ENCODE peak calls at places on chromosomes 3 and 15, in eight cellular contexts. One of them, this sample, is unnamed.

GRCh38 chr3:18499256-18499655 is 74.1 kb upstream of the SATB1 start:
- DNase-seq in activated T-cell treated with anti-CD3 and anti-CD28 coated beads, Interleukin-2, amount 50 U/mL, for 1 hour: peak
- DNase-seq in activated effector memory CD4-positive, alpha-beta T cell treated with anti-CD3 and anti-CD28 coated beads, Interleukin-2, amount 50 U/mL, for 16 hours: no peak
- DNase-seq in SHP77: no peak
- DNase-seq in left cardiac atrium: no peak
- DNase-seq in activated CD8-positive, alpha-beta memory T cell treated with anti-CD3 and anti-CD28 coated beads for 24 hours: no peak
- DNase-seq in HS-5: no peak
- DNase-seq in endodermal cell: no peak
- DNase-seq in this sample: no peak

GRCh38 chr3:149776170-149776569 is 16.2 kb downstream of the ANKUB1 start:
- DNase-seq in HS-5: no peak
- DNase-seq in endodermal cell: no peak
- DNase-seq in activated CD8-positive, alpha-beta memory T cell treated with anti-CD3 and anti-CD28 coated beads for 24 hours: no peak
- DNase-seq in activated effector memory CD4-positive, alpha-beta T cell treated with anti-CD3 and anti-CD28 coated beads, Interleukin-2, amount 50 U/mL, for 16 hours: no peak
- DNase-seq in left cardiac atrium: no peak
- DNase-seq in SHP77: no peak
- DNase-seq in activated T-cell treated with anti-CD3 and anti-CD28 coated beads, Interleukin-2, amount 50 U/mL, for 1 hour: no peak
- DNase-seq in this sample: no peak

GRCh38 chr15:81809543-81809942 is 236.3 kb downstream of the MEX3B start:
- DNase-seq in SHP77: peak
- DNase-seq in activated T-cell treated with anti-CD3 and anti-CD28 coated beads, Interleukin-2, amount 50 U/mL, for 1 hour: no peak
- DNase-seq in left cardiac atrium: no peak
- DNase-seq in activated effector memory CD4-positive, alpha-beta T cell treated with anti-CD3 and anti-CD28 coated beads, Interleukin-2, amount 50 U/mL, for 16 hours: no peak
- DNase-seq in HS-5: no peak
- DNase-seq in activated CD8-positive, alpha-beta memory T cell treated with anti-CD3 and anti-CD28 coated beads for 24 hours: no peak
- DNase-seq in endodermal cell: peak
- DNase-seq in this sample: no peak

GRCh38 chr15:48392356-48392755 is 61.1 kb downstream of the DUT start:
- DNase-seq in HS-5: no peak
- DNase-seq in left cardiac atrium: peak
- DNase-seq in activated CD8-positive, alpha-beta memory T cell treated with anti-CD3 and anti-CD28 coated beads for 24 hours: no peak
- DNase-seq in SHP77: no peak
- DNase-seq in activated T-cell treated with anti-CD3 and anti-CD28 coated beads, Interleukin-2, amount 50 U/mL, for 1 hour: no peak
- DNase-seq in endodermal cell: no peak
- DNase-seq in activated effector memory CD4-positive, alpha-beta T cell treated with anti-CD3 and anti-CD28 coated beads, Interleukin-2, amount 50 U/mL, for 16 hours: no peak
- DNase-seq in this sample: no peak

GRCh38 chr3:136955813-136956212 is 2.0 kb upstream of the IL20RB start:
- DNase-seq in HS-5: peak
- DNase-seq in activated effector memory CD4-positive, alpha-beta T cell treated with anti-CD3 and anti-CD28 coated beads, Interleukin-2, amount 50 U/mL, for 16 hours: no peak
- DNase-seq in activated CD8-positive, alpha-beta memory T cell treated with anti-CD3 and anti-CD28 coated beads for 24 hours: no peak
- DNase-seq in activated T-cell treated with anti-CD3 and anti-CD28 coated beads, Interleukin-2, amount 50 U/mL, for 1 hour: no peak
- DNase-seq in left cardiac atrium: no peak
- DNase-seq in endodermal cell: no peak
- DNase-seq in SHP77: no peak
- DNase-seq in this sample: peak

GRCh38 chr3:113496924-113497323 is 18.0 kb downstream of the SPICE1 start:
- DNase-seq in SHP77: no peak
- DNase-seq in endodermal cell: no peak
- DNase-seq in left cardiac atrium: no peak
- DNase-seq in HS-5: no peak
- DNase-seq in activated T-cell treated with anti-CD3 and anti-CD28 coated beads, Interleukin-2, amount 50 U/mL, for 1 hour: no peak
- DNase-seq in activated CD8-positive, alpha-beta memory T cell treated with anti-CD3 and anti-CD28 coated beads for 24 hours: no peak
- DNase-seq in activated effector memory CD4-positive, alpha-beta T cell treated with anti-CD3 and anti-CD28 coated beads, Interleukin-2, amount 50 U/mL, for 16 hours: no peak
- DNase-seq in this sample: no peak

GRCh38 chr3:43789028-43789427 is 98.3 kb downstream of the ABHD5 start:
- DNase-seq in left cardiac atrium: no peak
- DNase-seq in activated CD8-positive, alpha-beta memory T cell treated with anti-CD3 and anti-CD28 coated beads for 24 hours: no peak
- DNase-seq in HS-5: no peak
- DNase-seq in activated effector memory CD4-positive, alpha-beta T cell treated with anti-CD3 and anti-CD28 coated beads, Interleukin-2, amount 50 U/mL, for 16 hours: no peak
- DNase-seq in activated T-cell treated with anti-CD3 and anti-CD28 coated beads, Interleukin-2, amount 50 U/mL, for 1 hour: no peak
- DNase-seq in endodermal cell: peak
- DNase-seq in SHP77: no peak
- DNase-seq in this sample: no peak

GRCh38 chr3:169863458-169863899 is 6.3 kb downstream of the LRRC31 start:
- DNase-seq in activated CD8-positive, alpha-beta memory T cell treated with anti-CD3 and anti-CD28 coated beads for 24 hours: peak
- DNase-seq in activated T-cell treated with anti-CD3 and anti-CD28 coated beads, Interleukin-2, amount 50 U/mL, for 1 hour: peak
- DNase-seq in endodermal cell: peak
- DNase-seq in HS-5: peak
- DNase-seq in left cardiac atrium: peak
- DNase-seq in activated effector memory CD4-positive, alpha-beta T cell treated with anti-CD3 and anti-CD28 coated beads, Interleukin-2, amount 50 U/mL, for 16 hours: peak
- DNase-seq in SHP77: peak
- DNase-seq in this sample: peak

GRCh38 chr15:30889231-30889630 is 14.5 kb upstream of the FAN1 start:
- DNase-seq in activated effector memory CD4-positive, alpha-beta T cell treated with anti-CD3 and anti-CD28 coated beads, Interleukin-2, amount 50 U/mL, for 16 hours: no peak
- DNase-seq in HS-5: no peak
- DNase-seq in activated CD8-positive, alpha-beta memory T cell treated with anti-CD3 and anti-CD28 coated beads for 24 hours: no peak
- DNase-seq in left cardiac atrium: no peak
- DNase-seq in endodermal cell: no peak
- DNase-seq in activated T-cell treated with anti-CD3 and anti-CD28 coated beads, Interleukin-2, amount 50 U/mL, for 1 hour: no peak
- DNase-seq in SHP77: no peak
- DNase-seq in this sample: no peak

GRCh38 chr3:121757087-121757811 is 7.7 kb upstream of the GOLGB1 start:
- DNase-seq in activated T-cell treated with anti-CD3 and anti-CD28 coated beads, Interleukin-2, amount 50 U/mL, for 1 hour: no peak
- DNase-seq in HS-5: no peak
- DNase-seq in SHP77: no peak
- DNase-seq in activated CD8-positive, alpha-beta memory T cell treated with anti-CD3 and anti-CD28 coated beads for 24 hours: no peak
- DNase-seq in endodermal cell: no peak
- DNase-seq in activated effector memory CD4-positive, alpha-beta T cell treated with anti-CD3 and anti-CD28 coated beads, Interleukin-2, amount 50 U/mL, for 16 hours: no peak
- DNase-seq in left cardiac atrium: peak
- DNase-seq in this sample: no peak

GRCh38 chr3:176987901-176988300 is 209.4 kb downstream of the TBL1XR1 start:
- DNase-seq in SHP77: no peak
- DNase-seq in activated CD8-positive, alpha-beta memory T cell treated with anti-CD3 and anti-CD28 coated beads for 24 hours: no peak
- DNase-seq in left cardiac atrium: no peak
- DNase-seq in activated T-cell treated with anti-CD3 and anti-CD28 coated beads, Interleukin-2, amount 50 U/mL, for 1 hour: no peak
- DNase-seq in activated effector memory CD4-positive, alpha-beta T cell treated with anti-CD3 and anti-CD28 coated beads, Interleukin-2, amount 50 U/mL, for 16 hours: no peak
- DNase-seq in HS-5: no peak
- DNase-seq in endodermal cell: no peak
- DNase-seq in this sample: no peak

GRCh38 chr3:172562881-172563835 is 39.9 kb upstream of the TNFSF10 start:
- DNase-seq in SHP77: no peak
- DNase-seq in activated effector memory CD4-positive, alpha-beta T cell treated with anti-CD3 and anti-CD28 coated beads, Interleukin-2, amount 50 U/mL, for 16 hours: no peak
- DNase-seq in activated CD8-positive, alpha-beta memory T cell treated with anti-CD3 and anti-CD28 coated beads for 24 hours: no peak
- DNase-seq in left cardiac atrium: no peak
- DNase-seq in endodermal cell: no peak
- DNase-seq in activated T-cell treated with anti-CD3 and anti-CD28 coated beads, Interleukin-2, amount 50 U/mL, for 1 hour: no peak
- DNase-seq in HS-5: peak
- DNase-seq in this sample: no peak

GRCh38 chr3:114552527-114552812 is 258.6 kb downstream of the TIGIT start:
- DNase-seq in SHP77: no peak
- DNase-seq in activated effector memory CD4-positive, alpha-beta T cell treated with anti-CD3 and anti-CD28 coated beads, Interleukin-2, amount 50 U/mL, for 16 hours: no peak
- DNase-seq in activated CD8-positive, alpha-beta memory T cell treated with anti-CD3 and anti-CD28 coated beads for 24 hours: no peak
- DNase-seq in activated T-cell treated with anti-CD3 and anti-CD28 coated beads, Interleukin-2, amount 50 U/mL, for 1 hour: no peak
- DNase-seq in left cardiac atrium: no peak
- DNase-seq in endodermal cell: no peak
- DNase-seq in HS-5: no peak
- DNase-seq in this sample: no peak

GRCh38 chr3:161851941-161852566 is 355.4 kb downstream of the OTOL1 start:
- DNase-seq in HS-5: peak
- DNase-seq in activated CD8-positive, alpha-beta memory T cell treated with anti-CD3 and anti-CD28 coated beads for 24 hours: peak
- DNase-seq in activated effector memory CD4-positive, alpha-beta T cell treated with anti-CD3 and anti-CD28 coated beads, Interleukin-2, amount 50 U/mL, for 16 hours: no peak
- DNase-seq in activated T-cell treated with anti-CD3 and anti-CD28 coated beads, Interleukin-2, amount 50 U/mL, for 1 hour: no peak
- DNase-seq in left cardiac atrium: no peak
- DNase-seq in endodermal cell: peak
- DNase-seq in SHP77: peak
- DNase-seq in this sample: peak

GRCh38 chr3:21531909-21532308 is 219.1 kb downstream of the ZNF385D start:
- DNase-seq in activated T-cell treated with anti-CD3 and anti-CD28 coated beads, Interleukin-2, amount 50 U/mL, for 1 hour: no peak
- DNase-seq in left cardiac atrium: no peak
- DNase-seq in activated CD8-positive, alpha-beta memory T cell treated with anti-CD3 and anti-CD28 coated beads for 24 hours: no peak
- DNase-seq in activated effector memory CD4-positive, alpha-beta T cell treated with anti-CD3 and anti-CD28 coated beads, Interleukin-2, amount 50 U/mL, for 16 hours: no peak
- DNase-seq in SHP77: no peak
- DNase-seq in endodermal cell: no peak
- DNase-seq in HS-5: no peak
- DNase-seq in this sample: no peak

GRCh38 chr3:67462185-67462584 is 192.2 kb downstream of the SUCLG2 start:
- DNase-seq in left cardiac atrium: no peak
- DNase-seq in endodermal cell: no peak
- DNase-seq in activated effector memory CD4-positive, alpha-beta T cell treated with anti-CD3 and anti-CD28 coated beads, Interleukin-2, amount 50 U/mL, for 16 hours: no peak
- DNase-seq in activated CD8-positive, alpha-beta memory T cell treated with anti-CD3 and anti-CD28 coated beads for 24 hours: no peak
- DNase-seq in HS-5: no peak
- DNase-seq in activated T-cell treated with anti-CD3 and anti-CD28 coated beads, Interleukin-2, amount 50 U/mL, for 1 hour: no peak
- DNase-seq in SHP77: no peak
- DNase-seq in this sample: no peak

GRCh38 chr15:101049856-101050646 is 130.9 kb downstream of the LRRK1 start:
- DNase-seq in activated CD8-positive, alpha-beta memory T cell treated with anti-CD3 and anti-CD28 coated beads for 24 hours: peak
- DNase-seq in activated effector memory CD4-positive, alpha-beta T cell treated with anti-CD3 and anti-CD28 coated beads, Interleukin-2, amount 50 U/mL, for 16 hours: no peak
- DNase-seq in left cardiac atrium: no peak
- DNase-seq in activated T-cell treated with anti-CD3 and anti-CD28 coated beads, Interleukin-2, amount 50 U/mL, for 1 hour: no peak
- DNase-seq in HS-5: no peak
- DNase-seq in endodermal cell: peak
- DNase-seq in SHP77: no peak
- DNase-seq in this sample: peak

GRCh38 chr3:177831361-177831760 is 634.1 kb upstream of the TBL1XR1 start:
- DNase-seq in activated T-cell treated with anti-CD3 and anti-CD28 coated beads, Interleukin-2, amount 50 U/mL, for 1 hour: no peak
- DNase-seq in activated CD8-positive, alpha-beta memory T cell treated with anti-CD3 and anti-CD28 coated beads for 24 hours: no peak
- DNase-seq in left cardiac atrium: no peak
- DNase-seq in endodermal cell: no peak
- DNase-seq in SHP77: peak
- DNase-seq in activated effector memory CD4-positive, alpha-beta T cell treated with anti-CD3 and anti-CD28 coated beads, Interleukin-2, amount 50 U/mL, for 16 hours: no peak
- DNase-seq in HS-5: no peak
- DNase-seq in this sample: no peak

GRCh38 chr15:91077029-91077428 is 23.0 kb upstream of the SV2B start:
- DNase-seq in activated CD8-positive, alpha-beta memory T cell treated with anti-CD3 and anti-CD28 coated beads for 24 hours: no peak
- DNase-seq in activated T-cell treated with anti-CD3 and anti-CD28 coated beads, Interleukin-2, amount 50 U/mL, for 1 hour: no peak
- DNase-seq in left cardiac atrium: no peak
- DNase-seq in activated effector memory CD4-positive, alpha-beta T cell treated with anti-CD3 and anti-CD28 coated beads, Interleukin-2, amount 50 U/mL, for 16 hours: no peak
- DNase-seq in endodermal cell: no peak
- DNase-seq in HS-5: no peak
- DNase-seq in SHP77: no peak
- DNase-seq in this sample: no peak

GRCh38 chr3:46873521-46873920 is 4.0 kb upstream of the PTH1R start:
- DNase-seq in activated CD8-positive, alpha-beta memory T cell treated with anti-CD3 and anti-CD28 coated beads for 24 hours: no peak
- DNase-seq in HS-5: no peak
- DNase-seq in left cardiac atrium: no peak
- DNase-seq in endodermal cell: no peak
- DNase-seq in activated effector memory CD4-positive, alpha-beta T cell treated with anti-CD3 and anti-CD28 coated beads, Interleukin-2, amount 50 U/mL, for 16 hours: no peak
- DNase-seq in activated T-cell treated with anti-CD3 and anti-CD28 coated beads, Interleukin-2, amount 50 U/mL, for 1 hour: no peak
- DNase-seq in SHP77: no peak
- DNase-seq in this sample: no peak

GRCh38 chr3:60636846-60637245 is 614.4 kb downstream of the FHIT start:
- DNase-seq in SHP77: no peak
- DNase-seq in endodermal cell: peak
- DNase-seq in activated CD8-positive, alpha-beta memory T cell treated with anti-CD3 and anti-CD28 coated beads for 24 hours: no peak
- DNase-seq in activated effector memory CD4-positive, alpha-beta T cell treated with anti-CD3 and anti-CD28 coated beads, Interleukin-2, amount 50 U/mL, for 16 hours: no peak
- DNase-seq in left cardiac atrium: no peak
- DNase-seq in HS-5: peak
- DNase-seq in activated T-cell treated with anti-CD3 and anti-CD28 coated beads, Interleukin-2, amount 50 U/mL, for 1 hour: no peak
- DNase-seq in this sample: no peak

GRCh38 chr3:114809668-114810413 is 337.2 kb downstream of the ZBTB20 start:
- DNase-seq in endodermal cell: no peak
- DNase-seq in HS-5: no peak
- DNase-seq in activated effector memory CD4-positive, alpha-beta T cell treated with anti-CD3 and anti-CD28 coated beads, Interleukin-2, amount 50 U/mL, for 16 hours: no peak
- DNase-seq in activated T-cell treated with anti-CD3 and anti-CD28 coated beads, Interleukin-2, amount 50 U/mL, for 1 hour: no peak
- DNase-seq in SHP77: no peak
- DNase-seq in left cardiac atrium: no peak
- DNase-seq in activated CD8-positive, alpha-beta memory T cell treated with anti-CD3 and anti-CD28 coated beads for 24 hours: no peak
- DNase-seq in this sample: no peak

GRCh38 chr15:40471778-40472130 is 970 bp downstream of the CHST14 start:
- DNase-seq in endodermal cell: no peak
- DNase-seq in activated effector memory CD4-positive, alpha-beta T cell treated with anti-CD3 and anti-CD28 coated beads, Interleukin-2, amount 50 U/mL, for 16 hours: peak
- DNase-seq in left cardiac atrium: peak
- DNase-seq in HS-5: no peak
- DNase-seq in activated CD8-positive, alpha-beta memory T cell treated with anti-CD3 and anti-CD28 coated beads for 24 hours: no peak
- DNase-seq in activated T-cell treated with anti-CD3 and anti-CD28 coated beads, Interleukin-2, amount 50 U/mL, for 1 hour: peak
- DNase-seq in SHP77: no peak
- DNase-seq in this sample: peak

GRCh38 chr15:59327942-59328341 is 44.7 kb downstream of the MYO1E start:
- DNase-seq in left cardiac atrium: no peak
- DNase-seq in activated effector memory CD4-positive, alpha-beta T cell treated with anti-CD3 and anti-CD28 coated beads, Interleukin-2, amount 50 U/mL, for 16 hours: no peak
- DNase-seq in HS-5: no peak
- DNase-seq in SHP77: no peak
- DNase-seq in activated CD8-positive, alpha-beta memory T cell treated with anti-CD3 and anti-CD28 coated beads for 24 hours: no peak
- DNase-seq in endodermal cell: no peak
- DNase-seq in activated T-cell treated with anti-CD3 and anti-CD28 coated beads, Interleukin-2, amount 50 U/mL, for 1 hour: no peak
- DNase-seq in this sample: no peak

GRCh38 chr3:42090973-42091731 is at the start of gene TRAK1:
- DNase-seq in left cardiac atrium: peak
- DNase-seq in activated effector memory CD4-positive, alpha-beta T cell treated with anti-CD3 and anti-CD28 coated beads, Interleukin-2, amount 50 U/mL, for 16 hours: no peak
- DNase-seq in HS-5: no peak
- DNase-seq in SHP77: no peak
- DNase-seq in endodermal cell: no peak
- DNase-seq in activated CD8-positive, alpha-beta memory T cell treated with anti-CD3 and anti-CD28 coated beads for 24 hours: no peak
- DNase-seq in activated T-cell treated with anti-CD3 and anti-CD28 coated beads, Interleukin-2, amount 50 U/mL, for 1 hour: no peak
- DNase-seq in this sample: no peak